ENCODE peak calls at places on chromosome 22, in ten cellular contexts. One of them, this sample, is unnamed.

GRCh38 chr22:29167032-29167911 is 38.4 kb upstream of the EMID1 start:
- DNase-seq in HL-60: peak; percentile 90
- DNase-seq in HCT116: no peak
- DNase-seq in transverse colon: no peak
- DNase-seq in endothelial cell of umbilical vein: no peak
- DNase-seq in spleen: peak; percentile 86
- DNase-seq in GM23338: no peak
- DNase-seq in GM12891: peak; percentile 78
- DNase-seq in stomach: no peak
- DNase-seq in SK-N-SH: no peak
- DNase-seq in this sample: no peak

GRCh38 chr22:36391648-36392047 is 3.9 kb upstream of the MYH9 start:
- DNase-seq in HL-60: no peak
- DNase-seq in HCT116: no peak
- DNase-seq in transverse colon: peak; percentile 62
- DNase-seq in endothelial cell of umbilical vein: no peak
- DNase-seq in spleen: no peak
- DNase-seq in GM23338: no peak
- DNase-seq in GM12891: no peak
- DNase-seq in stomach: no peak
- DNase-seq in SK-N-SH: no peak
- DNase-seq in this sample: no peak

GRCh38 chr22:42299586-42300285 is 29.3 kb upstream of the TCF20 start:
- DNase-seq in HL-60: peak; percentile 86
- DNase-seq in HCT116: no peak
- DNase-seq in transverse colon: peak; percentile 48
- DNase-seq in endothelial cell of umbilical vein: no peak
- DNase-seq in spleen: peak; percentile 84
- DNase-seq in GM23338: peak; percentile 84
- DNase-seq in GM12891: no peak
- DNase-seq in stomach: peak; percentile 34
- DNase-seq in SK-N-SH: no peak
- DNase-seq in this sample: peak; percentile 48

GRCh38 chr22:43308451-43309235 is 34.5 kb downstream of the SCUBE1 start:
- DNase-seq in HL-60: no peak
- DNase-seq in HCT116: no peak
- DNase-seq in transverse colon: no peak
- DNase-seq in endothelial cell of umbilical vein: no peak
- DNase-seq in spleen: no peak
- DNase-seq in GM23338: peak; percentile 34
- DNase-seq in GM12891: no peak
- DNase-seq in stomach: no peak
- DNase-seq in SK-N-SH: no peak
- DNase-seq in this sample: no peak

GRCh38 chr22:30178180-30179126 is 68.1 kb downstream of the LIF start:
- DNase-seq in HL-60: no peak
- DNase-seq in HCT116: peak; percentile 18
- DNase-seq in transverse colon: no peak
- DNase-seq in endothelial cell of umbilical vein: no peak
- DNase-seq in spleen: no peak
- DNase-seq in GM23338: no peak
- DNase-seq in GM12891: no peak
- DNase-seq in stomach: no peak
- DNase-seq in SK-N-SH: no peak
- DNase-seq in this sample: no peak

GRCh38 chr22:24141586-24141985 is 39.7 kb upstream of the SUSD2 start:
- DNase-seq in HL-60: no peak
- DNase-seq in HCT116: no peak
- DNase-seq in transverse colon: peak; percentile 31
- DNase-seq in endothelial cell of umbilical vein: no peak
- DNase-seq in spleen: no peak
- DNase-seq in GM23338: no peak
- DNase-seq in GM12891: no peak
- DNase-seq in stomach: no peak
- DNase-seq in SK-N-SH: no peak
- DNase-seq in this sample: no peak

GRCh38 chr22:36323182-36323854 is 64.4 kb downstream of the MYH9 start:
- DNase-seq in HL-60: no peak
- DNase-seq in HCT116: no peak
- DNase-seq in transverse colon: peak; percentile 55
- DNase-seq in endothelial cell of umbilical vein: peak; percentile 77
- DNase-seq in spleen: no peak
- DNase-seq in GM23338: no peak
- DNase-seq in GM12891: no peak
- DNase-seq in stomach: peak; percentile 73
- DNase-seq in SK-N-SH: no peak
- DNase-seq in this sample: peak; percentile 89

GRCh38 chr22:49760280-49760629 is 67.4 kb downstream of the BRD1 start:
- DNase-seq in HL-60: no peak
- DNase-seq in HCT116: no peak
- DNase-seq in transverse colon: no peak
- DNase-seq in endothelial cell of umbilical vein: no peak
- DNase-seq in spleen: no peak
- DNase-seq in GM23338: no peak
- DNase-seq in GM12891: no peak
- DNase-seq in stomach: no peak
- DNase-seq in SK-N-SH: no peak
- DNase-seq in this sample: no peak

GRCh38 chr22:30728829-30729228 is 34.2 kb downstream of the OSBP2 start:
- DNase-seq in HL-60: no peak
- DNase-seq in HCT116: no peak
- DNase-seq in transverse colon: no peak
- DNase-seq in endothelial cell of umbilical vein: no peak
- DNase-seq in spleen: no peak
- DNase-seq in GM23338: no peak
- DNase-seq in GM12891: no peak
- DNase-seq in stomach: no peak
- DNase-seq in SK-N-SH: no peak
- DNase-seq in this sample: no peak

GRCh38 chr22:30828187-30829155 is 133.8 kb downstream of the OSBP2 start:
- DNase-seq in HL-60: no peak
- DNase-seq in HCT116: no peak
- DNase-seq in transverse colon: no peak
- DNase-seq in endothelial cell of umbilical vein: no peak
- DNase-seq in spleen: no peak
- DNase-seq in GM23338: no peak
- DNase-seq in GM12891: no peak
- DNase-seq in stomach: peak; percentile 15
- DNase-seq in SK-N-SH: no peak
- DNase-seq in this sample: no peak

GRCh38 chr22:32815943-32816342 is 14.4 kb downstream of the TIMP3 start:
- DNase-seq in HL-60: no peak
- DNase-seq in HCT116: no peak
- DNase-seq in transverse colon: no peak
- DNase-seq in endothelial cell of umbilical vein: no peak
- DNase-seq in spleen: no peak
- DNase-seq in GM23338: no peak
- DNase-seq in GM12891: no peak
- DNase-seq in stomach: no peak
- DNase-seq in SK-N-SH: no peak
- DNase-seq in this sample: no peak

GRCh38 chr22:20080445-20080775 is 369 bp downstream of the DGCR8 start:
- DNase-seq in HL-60: no peak
- DNase-seq in HCT116: no peak
- DNase-seq in transverse colon: peak; percentile 71
- DNase-seq in endothelial cell of umbilical vein: peak; percentile 43
- DNase-seq in spleen: peak; percentile 94
- DNase-seq in GM23338: peak; percentile 68
- DNase-seq in GM12891: peak; percentile 89
- DNase-seq in stomach: peak; percentile 62
- DNase-seq in SK-N-SH: peak; percentile 90
- DNase-seq in this sample: peak; percentile 74

GRCh38 chr22:32985899-32986772 is 72.0 kb downstream of the SYN3 start:
- DNase-seq in HL-60: peak; percentile 24
- DNase-seq in HCT116: peak; percentile 57
- DNase-seq in transverse colon: peak; percentile 67
- DNase-seq in endothelial cell of umbilical vein: peak; percentile 8
- DNase-seq in spleen: no peak
- DNase-seq in GM23338: peak; percentile 94
- DNase-seq in GM12891: peak; percentile 33
- DNase-seq in stomach: peak; percentile 58
- DNase-seq in SK-N-SH: peak; percentile 77
- DNase-seq in this sample: no peak

GRCh38 chr22:37805878-37806277 is 1.9 kb upstream of the GCAT start:
- DNase-seq in HL-60: no peak
- DNase-seq in HCT116: no peak
- DNase-seq in transverse colon: no peak
- DNase-seq in endothelial cell of umbilical vein: no peak
- DNase-seq in spleen: no peak
- DNase-seq in GM23338: no peak
- DNase-seq in GM12891: no peak
- DNase-seq in stomach: no peak
- DNase-seq in SK-N-SH: no peak
- DNase-seq in this sample: no peak

GRCh38 chr22:37807410-37808293 is at the start of gene GCAT:
- DNase-seq in HL-60: peak; percentile 87
- DNase-seq in HCT116: peak; percentile 95
- DNase-seq in transverse colon: peak; percentile 96
- DNase-seq in endothelial cell of umbilical vein: peak; percentile 98
- DNase-seq in spleen: peak; percentile 97
- DNase-seq in GM23338: peak; percentile 99
- DNase-seq in GM12891: peak; percentile 99
- DNase-seq in stomach: peak; percentile 97
- DNase-seq in SK-N-SH: peak; percentile 99
- DNase-seq in this sample: peak; percentile 96

GRCh38 chr22:37808294-37808657 is 542 bp downstream of the GCAT start:
- DNase-seq in HL-60: no peak
- DNase-seq in HCT116: no peak
- DNase-seq in transverse colon: no peak
- DNase-seq in endothelial cell of umbilical vein: no peak
- DNase-seq in spleen: no peak
- DNase-seq in GM23338: peak; percentile 25
- DNase-seq in GM12891: no peak
- DNase-seq in stomach: no peak
- DNase-seq in SK-N-SH: no peak
- DNase-seq in this sample: no peak

GRCh38 chr22:37804886-37805857 is 2.6 kb upstream of the GCAT start:
- DNase-seq in HL-60: no peak
- DNase-seq in HCT116: peak; percentile 67
- DNase-seq in transverse colon: peak; percentile 94
- DNase-seq in endothelial cell of umbilical vein: peak; percentile 84
- DNase-seq in spleen: peak; percentile 92
- DNase-seq in GM23338: peak; percentile 84
- DNase-seq in GM12891: peak; percentile 61
- DNase-seq in stomach: peak; percentile 92
- DNase-seq in SK-N-SH: peak; percentile 93
- DNase-seq in this sample: peak; percentile 99

GRCh38 chr22:37806409-37807338 is 1.1 kb upstream of the GCAT start:
- DNase-seq in HL-60: no peak
- DNase-seq in HCT116: no peak
- DNase-seq in transverse colon: no peak
- DNase-seq in endothelial cell of umbilical vein: peak; percentile 44
- DNase-seq in spleen: no peak
- DNase-seq in GM23338: peak; percentile 47
- DNase-seq in GM12891: no peak
- DNase-seq in stomach: peak; percentile 38
- DNase-seq in SK-N-SH: peak; percentile 28
- DNase-seq in this sample: peak; percentile 60
- TF ChIP-seq POLR2AphosphoS5 in HL-60: no peak
- TF ChIP-seq POLR2AphosphoS5 in HCT116: peak; percentile 49
- TF ChIP-seq POLR2AphosphoS5 in transverse colon: no peak
- TF ChIP-seq POLR2AphosphoS5 in endothelial cell of umbilical vein: no peak
- TF ChIP-seq POLR2AphosphoS5 in spleen: no peak
- TF ChIP-seq POLR2AphosphoS5 in GM23338: no peak
- TF ChIP-seq POLR2AphosphoS5 in GM12891: no peak
- TF ChIP-seq POLR2AphosphoS5 in stomach: no peak
- TF ChIP-seq POLR2AphosphoS5 in SK-N-SH: no peak
- TF ChIP-seq POLR2AphosphoS5 in this sample: no peak

GRCh38 chr22:37453696-37454095 is 26.4 kb upstream of the ELFN2 start:
- DNase-seq in HL-60: no peak
- DNase-seq in HCT116: no peak
- DNase-seq in transverse colon: no peak
- DNase-seq in endothelial cell of umbilical vein: no peak
- DNase-seq in spleen: no peak
- DNase-seq in GM23338: no peak
- DNase-seq in GM12891: no peak
- DNase-seq in stomach: no peak
- DNase-seq in SK-N-SH: no peak
- DNase-seq in this sample: no peak
- TF ChIP-seq POLR2AphosphoS5 in HL-60: no peak
- TF ChIP-seq POLR2AphosphoS5 in HCT116: no peak
- TF ChIP-seq POLR2AphosphoS5 in transverse colon: no peak
- TF ChIP-seq POLR2AphosphoS5 in endothelial cell of umbilical vein: no peak
- TF ChIP-seq POLR2AphosphoS5 in spleen: no peak
- TF ChIP-seq POLR2AphosphoS5 in GM23338: no peak
- TF ChIP-seq POLR2AphosphoS5 in GM12891: no peak
- TF ChIP-seq POLR2AphosphoS5 in stomach: no peak
- TF ChIP-seq POLR2AphosphoS5 in SK-N-SH: no peak
- TF ChIP-seq POLR2AphosphoS5 in this sample: no peak

DNA sequence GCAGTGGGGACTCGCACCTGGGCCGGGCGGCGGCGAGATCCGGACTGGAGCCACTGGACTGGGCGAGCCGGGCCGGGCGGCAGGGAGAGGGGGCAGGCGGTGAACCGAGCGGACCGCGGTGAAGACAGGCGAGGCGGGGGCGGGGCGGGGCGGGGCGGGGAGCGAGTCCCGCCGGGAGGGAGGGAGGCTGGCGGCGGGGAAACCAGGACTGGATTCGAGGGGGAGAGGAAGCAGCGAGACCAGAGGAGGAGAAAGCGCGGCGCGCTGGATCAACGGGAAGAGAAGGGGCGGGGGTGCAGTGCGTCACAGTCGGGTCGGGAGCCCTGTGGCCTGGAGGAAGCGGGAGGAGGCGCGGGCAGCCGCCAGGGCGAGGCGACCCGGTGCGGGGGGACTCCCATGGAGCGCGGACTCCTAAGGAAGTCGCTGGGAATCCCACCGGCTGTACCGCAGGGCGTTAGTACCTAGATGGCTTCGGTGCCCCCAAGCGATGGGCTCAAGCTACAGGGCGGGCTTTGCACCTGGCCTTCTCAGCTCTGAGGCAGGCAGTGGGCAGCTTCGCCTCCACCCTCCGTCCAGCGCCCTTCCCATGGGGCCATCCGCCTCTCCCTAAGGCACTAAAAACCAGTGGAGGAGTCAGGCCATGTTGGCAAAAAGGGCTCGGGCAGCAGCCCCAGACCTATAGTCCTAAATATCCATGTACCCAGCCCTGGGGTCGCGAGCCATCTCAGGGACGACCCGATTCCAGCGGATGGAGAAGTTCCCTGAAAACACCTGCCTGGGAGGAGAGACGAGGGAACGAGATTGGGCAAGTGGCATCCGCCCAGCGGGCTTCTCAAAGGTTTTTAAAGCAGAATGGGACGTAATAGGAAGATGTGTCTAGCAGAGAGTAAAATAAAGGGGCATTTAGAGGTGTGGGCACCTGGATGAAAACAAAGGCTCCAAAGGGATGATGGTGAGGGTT is at the start of gene TMEM121B:
- DNase-seq in HL-60: peak; percentile 77
- DNase-seq in HCT116: no peak
- DNase-seq in transverse colon: peak; percentile 47
- DNase-seq in endothelial cell of umbilical vein: peak; percentile 23
- DNase-seq in spleen: peak; percentile 86
- DNase-seq in GM23338: peak; percentile 98
- DNase-seq in GM12891: peak; percentile 46
- DNase-seq in stomach: peak; percentile 50
- DNase-seq in SK-N-SH: peak; percentile 95
- DNase-seq in this sample: peak; percentile 68
- TF ChIP-seq POLR2AphosphoS5 in HL-60: no peak
- TF ChIP-seq POLR2AphosphoS5 in HCT116: no peak
- TF ChIP-seq POLR2AphosphoS5 in transverse colon: no peak
- TF ChIP-seq POLR2AphosphoS5 in endothelial cell of umbilical vein: no peak
- TF ChIP-seq POLR2AphosphoS5 in spleen: peak; percentile 35
- TF ChIP-seq POLR2AphosphoS5 in GM23338: peak; percentile 41
- TF ChIP-seq POLR2AphosphoS5 in GM12891: no peak
- TF ChIP-seq POLR2AphosphoS5 in stomach: no peak
- TF ChIP-seq POLR2AphosphoS5 in SK-N-SH: no peak
- TF ChIP-seq POLR2AphosphoS5 in this sample: no peak

GRCh38 chr22:45139693-45140092 is 24.0 kb upstream of the NUP50 start:
- DNase-seq in HL-60: no peak
- DNase-seq in HCT116: no peak
- DNase-seq in transverse colon: no peak
- DNase-seq in endothelial cell of umbilical vein: no peak
- DNase-seq in spleen: no peak
- DNase-seq in GM23338: no peak
- DNase-seq in GM12891: no peak
- DNase-seq in stomach: no peak
- DNase-seq in SK-N-SH: no peak
- DNase-seq in this sample: no peak
- TF ChIP-seq POLR2AphosphoS5 in HL-60: no peak
- TF ChIP-seq POLR2AphosphoS5 in HCT116: no peak
- TF ChIP-seq POLR2AphosphoS5 in transverse colon: no peak
- TF ChIP-seq POLR2AphosphoS5 in endothelial cell of umbilical vein: no peak
- TF ChIP-seq POLR2AphosphoS5 in spleen: no peak
- TF ChIP-seq POLR2AphosphoS5 in GM23338: no peak
- TF ChIP-seq POLR2AphosphoS5 in GM12891: no peak
- TF ChIP-seq POLR2AphosphoS5 in stomach: no peak
- TF ChIP-seq POLR2AphosphoS5 in SK-N-SH: no peak
- TF ChIP-seq POLR2AphosphoS5 in this sample: no peak

This sample was measured in upper lobe of left lung.